ENCODE peak calls at places on chromosomes 3 and 15, in ten cellular contexts. One of them, this sample, is unnamed.

GRCh38 chr3:49924683-49925082 is 4.9 kb downstream of the MON1A start:
- DNase-seq in NCI-H774: no peak
- DNase-seq in anterior cingulate cortex: no peak
- DNase-seq in psoas muscle: no peak
- DNase-seq in activated CD8-positive, alpha-beta memory T cell treated with anti-CD3 and anti-CD28 coated beads for 48 hours: no peak
- DNase-seq in left colon: no peak
- DNase-seq in NCI-H2029: no peak
- DNase-seq in A172: peak
- DNase-seq in left cardiac atrium: no peak
- DNase-seq in cardiac fibroblast: peak
- DNase-seq in this sample: no peak

GRCh38 chr15:37856109-37856508 is 78.3 kb upstream of the TMCO5A start:
- DNase-seq in NCI-H774: no peak
- DNase-seq in anterior cingulate cortex: no peak
- DNase-seq in psoas muscle: no peak
- DNase-seq in activated CD8-positive, alpha-beta memory T cell treated with anti-CD3 and anti-CD28 coated beads for 48 hours: no peak
- DNase-seq in left colon: no peak
- DNase-seq in NCI-H2029: no peak
- DNase-seq in A172: no peak
- DNase-seq in left cardiac atrium: no peak
- DNase-seq in cardiac fibroblast: no peak
- DNase-seq in this sample: no peak

GRCh38 chr15:85831415-85832113 is 36.8 kb upstream of the KLHL25 start:
- DNase-seq in NCI-H774: no peak
- DNase-seq in anterior cingulate cortex: peak
- DNase-seq in psoas muscle: peak
- DNase-seq in activated CD8-positive, alpha-beta memory T cell treated with anti-CD3 and anti-CD28 coated beads for 48 hours: no peak
- DNase-seq in left colon: peak
- DNase-seq in NCI-H2029: no peak
- DNase-seq in A172: peak
- DNase-seq in left cardiac atrium: peak
- DNase-seq in cardiac fibroblast: peak
- DNase-seq in this sample: no peak

GRCh38 chr3:108388136-108389132 is 92.1 kb downstream of the HHLA2 start:
- DNase-seq in NCI-H774: no peak
- DNase-seq in anterior cingulate cortex: no peak
- DNase-seq in psoas muscle: no peak
- DNase-seq in activated CD8-positive, alpha-beta memory T cell treated with anti-CD3 and anti-CD28 coated beads for 48 hours: no peak
- DNase-seq in left colon: no peak
- DNase-seq in NCI-H2029: no peak
- DNase-seq in A172: no peak
- DNase-seq in left cardiac atrium: no peak
- DNase-seq in cardiac fibroblast: no peak
- DNase-seq in this sample: no peak

GRCh38 chr3:118688396-118688884 is 346.2 kb downstream of the IGSF11 start:
- DNase-seq in NCI-H774: no peak
- DNase-seq in anterior cingulate cortex: no peak
- DNase-seq in psoas muscle: no peak
- DNase-seq in activated CD8-positive, alpha-beta memory T cell treated with anti-CD3 and anti-CD28 coated beads for 48 hours: no peak
- DNase-seq in left colon: no peak
- DNase-seq in NCI-H2029: no peak
- DNase-seq in A172: no peak
- DNase-seq in left cardiac atrium: no peak
- DNase-seq in cardiac fibroblast: no peak
- DNase-seq in this sample: no peak

GRCh38 chr3:53590606-53591005 is 96.2 kb downstream of the CACNA1D start:
- DNase-seq in NCI-H774: no peak
- DNase-seq in anterior cingulate cortex: no peak
- DNase-seq in psoas muscle: no peak
- DNase-seq in activated CD8-positive, alpha-beta memory T cell treated with anti-CD3 and anti-CD28 coated beads for 48 hours: no peak
- DNase-seq in left colon: no peak
- DNase-seq in NCI-H2029: no peak
- DNase-seq in A172: no peak
- DNase-seq in left cardiac atrium: no peak
- DNase-seq in cardiac fibroblast: no peak
- DNase-seq in this sample: no peak

GRCh38 chr3:182117583-182117982 is 405.9 kb downstream of the SOX2 start:
- DNase-seq in NCI-H774: no peak
- DNase-seq in anterior cingulate cortex: no peak
- DNase-seq in psoas muscle: no peak
- DNase-seq in activated CD8-positive, alpha-beta memory T cell treated with anti-CD3 and anti-CD28 coated beads for 48 hours: no peak
- DNase-seq in left colon: no peak
- DNase-seq in NCI-H2029: no peak
- DNase-seq in A172: peak
- DNase-seq in left cardiac atrium: no peak
- DNase-seq in cardiac fibroblast: peak
- DNase-seq in this sample: no peak

GRCh38 chr15:70775160-70775559 is 11.8 kb upstream of the UACA start:
- DNase-seq in NCI-H774: no peak
- DNase-seq in anterior cingulate cortex: no peak
- DNase-seq in psoas muscle: no peak
- DNase-seq in activated CD8-positive, alpha-beta memory T cell treated with anti-CD3 and anti-CD28 coated beads for 48 hours: no peak
- DNase-seq in left colon: no peak
- DNase-seq in NCI-H2029: no peak
- DNase-seq in A172: peak
- DNase-seq in left cardiac atrium: no peak
- DNase-seq in cardiac fibroblast: peak
- DNase-seq in this sample: no peak

GRCh38 chr15:34460451-34460850 is 22.8 kb upstream of the GOLGA8A start:
- DNase-seq in NCI-H774: no peak
- DNase-seq in anterior cingulate cortex: no peak
- DNase-seq in psoas muscle: no peak
- DNase-seq in activated CD8-positive, alpha-beta memory T cell treated with anti-CD3 and anti-CD28 coated beads for 48 hours: no peak
- DNase-seq in left colon: no peak
- DNase-seq in NCI-H2029: no peak
- DNase-seq in A172: no peak
- DNase-seq in left cardiac atrium: no peak
- DNase-seq in cardiac fibroblast: no peak
- DNase-seq in this sample: no peak

GRCh38 chr15:49645937-49646336 is 25.1 kb downstream of the DTWD1 start:
- DNase-seq in NCI-H774: peak
- DNase-seq in anterior cingulate cortex: no peak
- DNase-seq in psoas muscle: peak
- DNase-seq in activated CD8-positive, alpha-beta memory T cell treated with anti-CD3 and anti-CD28 coated beads for 48 hours: no peak
- DNase-seq in left colon: no peak
- DNase-seq in NCI-H2029: peak
- DNase-seq in A172: no peak
- DNase-seq in left cardiac atrium: peak
- DNase-seq in cardiac fibroblast: peak
- DNase-seq in this sample: no peak

GRCh38 chr15:33561407-33561806 is 250.6 kb downstream of the RYR3 start:
- DNase-seq in NCI-H774: no peak
- DNase-seq in anterior cingulate cortex: no peak
- DNase-seq in psoas muscle: no peak
- DNase-seq in activated CD8-positive, alpha-beta memory T cell treated with anti-CD3 and anti-CD28 coated beads for 48 hours: no peak
- DNase-seq in left colon: no peak
- DNase-seq in NCI-H2029: no peak
- DNase-seq in A172: no peak
- DNase-seq in left cardiac atrium: no peak
- DNase-seq in cardiac fibroblast: no peak
- DNase-seq in this sample: no peak

GRCh38 chr3:36944641-36945270 is at the start of gene TRANK1:
- DNase-seq in NCI-H774: no peak
- DNase-seq in anterior cingulate cortex: peak
- DNase-seq in psoas muscle: peak
- DNase-seq in activated CD8-positive, alpha-beta memory T cell treated with anti-CD3 and anti-CD28 coated beads for 48 hours: peak
- DNase-seq in left colon: peak
- DNase-seq in NCI-H2029: peak
- DNase-seq in A172: no peak
- DNase-seq in left cardiac atrium: peak
- DNase-seq in cardiac fibroblast: peak
- DNase-seq in this sample: peak

GRCh38 chr3:15467227-15468181 is 40.1 kb downstream of the EAF1 start:
- DNase-seq in NCI-H774: no peak
- DNase-seq in anterior cingulate cortex: no peak
- DNase-seq in psoas muscle: peak
- DNase-seq in activated CD8-positive, alpha-beta memory T cell treated with anti-CD3 and anti-CD28 coated beads for 48 hours: no peak
- DNase-seq in left colon: no peak
- DNase-seq in NCI-H2029: no peak
- DNase-seq in A172: no peak
- DNase-seq in left cardiac atrium: no peak
- DNase-seq in cardiac fibroblast: no peak
- DNase-seq in this sample: no peak

GRCh38 chr3:38479431-38480092 is 16.6 kb upstream of the EXOG start:
- DNase-seq in NCI-H774: peak
- DNase-seq in anterior cingulate cortex: peak
- DNase-seq in psoas muscle: peak
- DNase-seq in activated CD8-positive, alpha-beta memory T cell treated with anti-CD3 and anti-CD28 coated beads for 48 hours: no peak
- DNase-seq in left colon: peak
- DNase-seq in NCI-H2029: peak
- DNase-seq in A172: peak
- DNase-seq in left cardiac atrium: peak
- DNase-seq in cardiac fibroblast: peak
- DNase-seq in this sample: peak

GRCh38 chr15:70165811-70166284 is 68.1 kb upstream of the TLE3 start:
- DNase-seq in NCI-H774: no peak
- DNase-seq in anterior cingulate cortex: no peak
- DNase-seq in psoas muscle: peak
- DNase-seq in activated CD8-positive, alpha-beta memory T cell treated with anti-CD3 and anti-CD28 coated beads for 48 hours: no peak
- DNase-seq in left colon: peak
- DNase-seq in NCI-H2029: no peak
- DNase-seq in A172: no peak
- DNase-seq in left cardiac atrium: peak
- DNase-seq in cardiac fibroblast: peak
- DNase-seq in this sample: no peak

GRCh38 chr3:142022381-142022780 is 127.0 kb downstream of the TFDP2 start:
- DNase-seq in NCI-H774: no peak
- DNase-seq in anterior cingulate cortex: peak
- DNase-seq in psoas muscle: no peak
- DNase-seq in activated CD8-positive, alpha-beta memory T cell treated with anti-CD3 and anti-CD28 coated beads for 48 hours: no peak
- DNase-seq in left colon: no peak
- DNase-seq in NCI-H2029: peak
- DNase-seq in A172: no peak
- DNase-seq in left cardiac atrium: no peak
- DNase-seq in cardiac fibroblast: peak
- DNase-seq in this sample: no peak

GRCh38 chr3:47016934-47017435 is 37.5 kb downstream of the NBEAL2 start:
- DNase-seq in NCI-H774: no peak
- DNase-seq in anterior cingulate cortex: no peak
- DNase-seq in psoas muscle: no peak
- DNase-seq in activated CD8-positive, alpha-beta memory T cell treated with anti-CD3 and anti-CD28 coated beads for 48 hours: no peak
- DNase-seq in left colon: no peak
- DNase-seq in NCI-H2029: no peak
- DNase-seq in A172: peak
- DNase-seq in left cardiac atrium: no peak
- DNase-seq in cardiac fibroblast: peak
- DNase-seq in this sample: peak

GRCh38 chr3:14991148-14991742 is 43.9 kb downstream of the NR2C2 start:
- DNase-seq in NCI-H774: no peak
- DNase-seq in anterior cingulate cortex: no peak
- DNase-seq in psoas muscle: no peak
- DNase-seq in activated CD8-positive, alpha-beta memory T cell treated with anti-CD3 and anti-CD28 coated beads for 48 hours: no peak
- DNase-seq in left colon: no peak
- DNase-seq in NCI-H2029: no peak
- DNase-seq in A172: no peak
- DNase-seq in left cardiac atrium: no peak
- DNase-seq in cardiac fibroblast: peak
- DNase-seq in this sample: no peak

GRCh38 chr3:71492969-71493368 is 90.6 kb downstream of the FOXP1 start:
- DNase-seq in NCI-H774: no peak
- DNase-seq in anterior cingulate cortex: no peak
- DNase-seq in psoas muscle: no peak
- DNase-seq in activated CD8-positive, alpha-beta memory T cell treated with anti-CD3 and anti-CD28 coated beads for 48 hours: no peak
- DNase-seq in left colon: no peak
- DNase-seq in NCI-H2029: no peak
- DNase-seq in A172: no peak
- DNase-seq in left cardiac atrium: no peak
- DNase-seq in cardiac fibroblast: no peak
- DNase-seq in this sample: no peak

GRCh38 chr3:134605506-134605905 is 45.3 kb downstream of the KY start:
- DNase-seq in NCI-H774: no peak
- DNase-seq in anterior cingulate cortex: no peak
- DNase-seq in psoas muscle: no peak
- DNase-seq in activated CD8-positive, alpha-beta memory T cell treated with anti-CD3 and anti-CD28 coated beads for 48 hours: no peak
- DNase-seq in left colon: no peak
- DNase-seq in NCI-H2029: no peak
- DNase-seq in A172: no peak
- DNase-seq in left cardiac atrium: no peak
- DNase-seq in cardiac fibroblast: no peak
- DNase-seq in this sample: no peak

GRCh38 chr15:63083046-63083445 is 38.6 kb upstream of the LACTB start:
- DNase-seq in NCI-H774: no peak
- DNase-seq in anterior cingulate cortex: no peak
- DNase-seq in psoas muscle: no peak
- DNase-seq in activated CD8-positive, alpha-beta memory T cell treated with anti-CD3 and anti-CD28 coated beads for 48 hours: no peak
- DNase-seq in left colon: peak
- DNase-seq in NCI-H2029: no peak
- DNase-seq in A172: no peak
- DNase-seq in left cardiac atrium: no peak
- DNase-seq in cardiac fibroblast: no peak
- DNase-seq in this sample: no peak

GRCh38 chr3:7682822-7683229 is 818.8 kb upstream of the LMCD1 start:
- DNase-seq in NCI-H774: no peak
- DNase-seq in anterior cingulate cortex: no peak
- DNase-seq in psoas muscle: no peak
- DNase-seq in activated CD8-positive, alpha-beta memory T cell treated with anti-CD3 and anti-CD28 coated beads for 48 hours: no peak
- DNase-seq in left colon: no peak
- DNase-seq in NCI-H2029: no peak
- DNase-seq in A172: peak
- DNase-seq in left cardiac atrium: peak
- DNase-seq in cardiac fibroblast: peak
- DNase-seq in this sample: no peak

GRCh38 chr3:78918361-78919020 is 849.3 kb downstream of the ROBO1 start:
- DNase-seq in NCI-H774: no peak
- DNase-seq in anterior cingulate cortex: no peak
- DNase-seq in psoas muscle: no peak
- DNase-seq in activated CD8-positive, alpha-beta memory T cell treated with anti-CD3 and anti-CD28 coated beads for 48 hours: no peak
- DNase-seq in left colon: no peak
- DNase-seq in NCI-H2029: no peak
- DNase-seq in A172: no peak
- DNase-seq in left cardiac atrium: no peak
- DNase-seq in cardiac fibroblast: no peak
- DNase-seq in this sample: no peak

GRCh38 chr3:194928183-194928736 is 242.6 kb downstream of the FAM43A start:
- DNase-seq in NCI-H774: no peak
- DNase-seq in anterior cingulate cortex: no peak
- DNase-seq in psoas muscle: no peak
- DNase-seq in activated CD8-positive, alpha-beta memory T cell treated with anti-CD3 and anti-CD28 coated beads for 48 hours: no peak
- DNase-seq in left colon: no peak
- DNase-seq in NCI-H2029: no peak
- DNase-seq in A172: peak
- DNase-seq in left cardiac atrium: no peak
- DNase-seq in cardiac fibroblast: peak
- DNase-seq in this sample: peak

GRCh38 chr3:70889162-70890045 is 577.0 kb upstream of the MDFIC2 start:
- DNase-seq in NCI-H774: no peak
- DNase-seq in anterior cingulate cortex: no peak
- DNase-seq in psoas muscle: no peak
- DNase-seq in activated CD8-positive, alpha-beta memory T cell treated with anti-CD3 and anti-CD28 coated beads for 48 hours: no peak
- DNase-seq in left colon: no peak
- DNase-seq in NCI-H2029: no peak
- DNase-seq in A172: no peak
- DNase-seq in left cardiac atrium: no peak
- DNase-seq in cardiac fibroblast: peak
- DNase-seq in this sample: no peak

GRCh38 chr3:146187334-146187950 is 26.5 kb upstream of the PLOD2 start:
- DNase-seq in NCI-H774: peak
- DNase-seq in anterior cingulate cortex: peak
- DNase-seq in psoas muscle: no peak
- DNase-seq in activated CD8-positive, alpha-beta memory T cell treated with anti-CD3 and anti-CD28 coated beads for 48 hours: no peak
- DNase-seq in left colon: no peak
- DNase-seq in NCI-H2029: no peak
- DNase-seq in A172: peak
- DNase-seq in left cardiac atrium: no peak
- DNase-seq in cardiac fibroblast: peak
- DNase-seq in this sample: no peak

GRCh38 chr15:58066042-58066867 is 744 bp upstream of the ALDH1A2 start:
- DNase-seq in NCI-H774: no peak
- DNase-seq in anterior cingulate cortex: peak
- DNase-seq in psoas muscle: peak
- DNase-seq in activated CD8-positive, alpha-beta memory T cell treated with anti-CD3 and anti-CD28 coated beads for 48 hours: peak
- DNase-seq in left colon: peak
- DNase-seq in NCI-H2029: no peak
- DNase-seq in A172: no peak
- DNase-seq in left cardiac atrium: peak
- DNase-seq in cardiac fibroblast: peak
- DNase-seq in this sample: peak

GRCh38 chr3:24195504-24196230 is 250.6 kb downstream of the NR1D2 start:
- DNase-seq in NCI-H774: no peak
- DNase-seq in anterior cingulate cortex: no peak
- DNase-seq in psoas muscle: no peak
- DNase-seq in activated CD8-positive, alpha-beta memory T cell treated with anti-CD3 and anti-CD28 coated beads for 48 hours: no peak
- DNase-seq in left colon: no peak
- DNase-seq in NCI-H2029: no peak
- DNase-seq in A172: no peak
- DNase-seq in left cardiac atrium: no peak
- DNase-seq in cardiac fibroblast: no peak
- DNase-seq in this sample: no peak

This sample was measured in stimulated activated effector memory CD8-positive, alpha-beta T cell treated with anti-CD3 and anti-CD28 coated beads, Interleukin-12 subunit alpha, Interleukin-12 subunit beta, amount 100 ng/mL, for 72 hours.